ENCODE peak calls at places on chromosomes 12 and 14, in six cellular contexts. T is heart left ventricle, C is ovary, B is breast epithelium, D is body of pancreas, L is IMR-90. G is an unnamed sample.

GRCh38 chr12:106498056-106498455 is 84.7 kb upstream of the RFX4 start:
- DNase-seq in D (no peak), C (no peak), B (peak; percentile 25), L (peak; percentile 16), T (peak; percentile 37), G (peak; percentile 5)

GRCh38 chr12:98399532-98399931 is 115.9 kb upstream of the TMPO start:
- DNase-seq in D (no peak), C (no peak), L (peak; percentile 78), T (peak; percentile 31), B (no peak), G (no peak)

GRCh38 chr12:1628671-1629337 is at the start of gene WNT5B:
- DNase-seq in T (no peak), C (no peak), L (no peak), B (no peak), D (no peak), G (no peak)

GRCh38 chr12:25725874-25726273 is 172.8 kb upstream of the LMNTD1 start:
- DNase-seq in T (no peak), D (no peak), L (peak; percentile 78), C (no peak), B (no peak), G (no peak)

GRCh38 chr12:85280138-85280983 is at the start of gene ALX1:
- DNase-seq in L (peak; percentile 4), C (peak; percentile 18), D (peak; percentile 10), B (no peak), T (no peak), G (no peak)

GRCh38 chr12:81077329-81077685 is 572 bp upstream of the ACSS3 start:
- DNase-seq in D (peak; percentile 15), B (no peak), T (peak; percentile 71), C (peak; percentile 51), L (no peak), G (peak; percentile 19)

GRCh38 chr12:67394600-67394999 is 125.4 kb downstream of the CAND1 start:
- DNase-seq in D (peak; percentile 72), C (peak; percentile 37), T (peak; percentile 70), B (peak; percentile 84), L (peak; percentile 57), G (peak; percentile 75)

GRCh38 chr14:70735043-70735442 is 74.3 kb downstream of the MAP3K9 start:
- DNase-seq in B (no peak), T (no peak), C (no peak), L (no peak), D (no peak), G (no peak)

GRCh38 chr12:43285248-43285647 is 266.8 kb downstream of the ADAMTS20 start:
- DNase-seq in T (no peak), D (no peak), L (peak; percentile 98), B (no peak), C (no peak), G (no peak)

GRCh38 chr12:75816892-75817291 is 214.7 kb downstream of the PHLDA1 start:
- DNase-seq in C (no peak), D (no peak), L (peak; percentile 79), T (no peak), B (no peak), G (no peak)

GRCh38 chr12:112303004-112303403 is 79.2 kb downstream of the HECTD4 start:
- DNase-seq in L (peak; percentile 95), C (no peak), D (no peak), B (no peak), T (no peak), G (no peak)

GRCh38 chr14:53408175-53408879 is 255.2 kb upstream of the DDHD1 start:
- DNase-seq in T (no peak), B (no peak), D (no peak), L (no peak), C (no peak), G (no peak)

GRCh38 chr14:53409289-53409688 is 256.2 kb upstream of the DDHD1 start:
- DNase-seq in T (no peak), L (no peak), B (no peak), D (no peak), C (no peak), G (no peak)

GRCh38 chr14:53412819-53413664 is 259.9 kb upstream of the DDHD1 start:
- DNase-seq in C (no peak), L (no peak), T (no peak), D (no peak), B (no peak), G (no peak)

GRCh38 chr14:53411110-53411509 is 258.0 kb upstream of the DDHD1 start:
- DNase-seq in D (no peak), B (no peak), T (peak; percentile 41), L (peak; percentile 94), C (no peak), G (no peak)

GRCh38 chr14:53409974-53410373 is 256.9 kb upstream of the DDHD1 start:
- DNase-seq in T (no peak), B (no peak), D (no peak), C (no peak), L (peak; percentile 71), G (no peak)
- H3K27ac ChIP-seq in T (peak overlapping the region; percentile 38), B (no peak overlapping the region), D (no peak overlapping the region), C (no peak overlapping the region), L (peak overlapping the region; percentile 46), G (no peak overlapping the region)

GRCh38 chr12:124558298-124558697 is 9.1 kb downstream of the NCOR2 start:
- DNase-seq in B (no peak), L (no peak), C (no peak), T (no peak), D (no peak), G (no peak)
- TF ChIP-seq POLR2A in B (no peak), L (no peak), C (no peak), T (no peak), D (no peak), G (no peak)

GRCh38 chr12:53465679-53466078 is 13.8 kb downstream of the PCBP2 start:
- DNase-seq in D (no peak), L (no peak), C (no peak), T (no peak), B (no peak), G (no peak)
- H3K27ac ChIP-seq in D (no peak overlapping the region), L (no peak overlapping the region), C (no peak overlapping the region), T (peak overlapping the region; percentile 42), B (peak overlapping the region; percentile 28), G (peak overlapping the region; percentile 60)

GRCh38 chr12:3315201-3315661 is 175.8 kb upstream of the PRMT8 start:
- DNase-seq in L (peak; percentile 81), C (peak; percentile 83), T (peak; percentile 86), B (peak; percentile 87), D (peak; percentile 92), G (peak; percentile 42)
- TF ChIP-seq POLR2A in L (no peak), C (no peak), T (no peak), B (no peak), D (no peak), G (no peak)

G was measured in adrenal gland.